ENCODE peak calls at places on chromosomes 11 and 22, in four cellular contexts. D is lower lobe of right lung, K is SK-N-SH, W is colonic mucosa. I is an unnamed sample.

GRCh38 chr11:8988329-8989234 is 15.2 kb downstream of the NRIP3 start:
- DNase-seq in D (no peak), K (no peak), W (no peak), I (no peak)

GRCh38 chr11:72224587-72225410 is at the start of gene INPPL1:
- DNase-seq in D (peak; percentile 73), K (peak; percentile 67), W (peak; percentile 65), I (peak; percentile 65)

GRCh38 chr22:38981005-38981658 is 1.0 kb upstream of the APOBEC3B start:
- DNase-seq in D (no peak), K (no peak), W (peak; percentile 55), I (peak; percentile 82)

GRCh38 chr11:17476317-17477083 is at the start of gene ABCC8:
- DNase-seq in D (no peak), K (peak; percentile 83), W (no peak), I (no peak)

GRCh38 chr11:16610738-16611388 is 127.6 kb upstream of the C11orf58 start:
- DNase-seq in D (peak; percentile 34), K (no peak), W (no peak), I (no peak)

GRCh38 chr11:119681537-119681936 is 47.5 kb downstream of the NECTIN1 start:
- DNase-seq in D (no peak), K (no peak), W (no peak), I (no peak)

GRCh38 chr11:113034591-113034990 is 73.4 kb downstream of the NCAM1 start:
- DNase-seq in D (no peak), K (no peak), W (no peak), I (no peak)

GRCh38 chr22:49975543-49976389 is 15.2 kb downstream of the PIM3 start:
- DNase-seq in D (peak; percentile 45), K (peak; percentile 55), W (peak; percentile 47), I (peak; percentile 10)

GRCh38 chr11:7204778-7205177 is 46.9 kb upstream of the SYT9 start:
- DNase-seq in D (no peak), K (no peak), W (no peak), I (no peak)

GRCh38 chr11:121576531-121576930 is 123.8 kb upstream of the SORL1-AS1 start:
- DNase-seq in D (no peak), K (no peak), W (no peak), I (no peak)

GRCh38 chr11:134666273-134667174 is 254.5 kb upstream of the B3GAT1 start:
- DNase-seq in D (no peak), K (no peak), W (no peak), I (no peak)

GRCh38 chr22:31177420-31178162 is 17.6 kb downstream of the RNF185 start:
- DNase-seq in D (no peak), K (no peak), W (no peak), I (no peak)

GRCh38 chr11:1260023-1260501 is 37.2 kb downstream of the MUC5B start:
- DNase-seq in D (no peak), K (peak; percentile 91), W (peak; percentile 85), I (no peak)

GRCh38 chr11:44811841-44812448 is 85.2 kb downstream of the TSPAN18 start:
- DNase-seq in D (no peak), K (no peak), W (no peak), I (no peak)

GRCh38 chr22:46622081-46622521 is 1.9 kb downstream of the GRAMD4 start:
- DNase-seq in D (peak; percentile 71), K (peak; percentile 89), W (no peak), I (no peak)

GRCh38 chr22:29470159-29470855 is 9.7 kb upstream of the NEFH start:
- DNase-seq in D (peak; percentile 76), K (peak; percentile 70), W (peak; percentile 68), I (peak; percentile 63)

GRCh38 chr11:7974668-7975067 is 9.4 kb upstream of the NLRP10 start:
- DNase-seq in D (no peak), K (no peak), W (no peak), I (no peak)

GRCh38 chr22:33835196-33835788 is 85.0 kb downstream of the LARGE1 start:
- DNase-seq in D (no peak), K (no peak), W (peak; percentile 39), I (no peak)

GRCh38 chr22:27507935-27508504 is 293.5 kb downstream of the MN1 start:
- DNase-seq in D (no peak), K (no peak), W (no peak), I (no peak)

GRCh38 chr11:119839504-119840133 is 110.6 kb upstream of the NECTIN1 start:
- DNase-seq in D (no peak), K (peak; percentile 53), W (no peak), I (no peak)

GRCh38 chr11:122108192-122108799 is 7.7 kb downstream of the BLID start:
- DNase-seq in D (no peak), K (no peak), W (peak; percentile 45), I (peak; percentile 22)

GRCh38 chr11:115080923-115081322 is 402.6 kb downstream of the NXPE2 start:
- DNase-seq in D (no peak), K (no peak), W (no peak), I (no peak)

GRCh38 chr11:5679811-5680210 is 5.1 kb downstream of the TRIM5 start:
- DNase-seq in D (no peak), K (no peak), W (no peak), I (no peak)

GRCh38 chr11:8671651-8672062 is 10.8 kb downstream of the TRIM66 start:
- DNase-seq in D (no peak), K (no peak), W (no peak), I (peak; percentile 76)

DNA sequence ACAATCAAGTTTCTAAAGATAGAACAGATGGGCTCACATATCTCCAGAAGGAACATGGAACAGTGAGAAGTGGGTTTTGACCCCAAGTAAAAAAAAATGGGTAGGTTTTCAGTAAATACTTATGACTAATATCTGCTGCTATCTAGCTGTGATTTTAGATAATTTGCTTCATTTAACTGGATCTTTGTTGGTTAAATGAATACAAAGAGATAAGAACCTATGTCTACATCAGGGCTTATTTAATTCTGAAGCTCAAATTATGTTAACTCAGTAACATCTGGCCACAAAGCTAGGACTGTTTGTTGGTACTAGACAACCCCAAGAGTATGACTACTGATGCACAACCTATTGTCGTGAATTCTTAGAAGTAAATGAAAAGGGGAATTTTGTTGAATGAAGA is 144.4 kb upstream of the SESN3 start:
- DNase-seq in D (no peak), K (no peak), W (no peak), I (no peak)
- H3K9me3 ChIP-seq in D (no peaks in the 10 kb centered on the region), K (no peaks in the 10 kb centered on the region), W (no peaks in the 10 kb centered on the region), I (no peaks in the 10 kb centered on the region)

DNA sequence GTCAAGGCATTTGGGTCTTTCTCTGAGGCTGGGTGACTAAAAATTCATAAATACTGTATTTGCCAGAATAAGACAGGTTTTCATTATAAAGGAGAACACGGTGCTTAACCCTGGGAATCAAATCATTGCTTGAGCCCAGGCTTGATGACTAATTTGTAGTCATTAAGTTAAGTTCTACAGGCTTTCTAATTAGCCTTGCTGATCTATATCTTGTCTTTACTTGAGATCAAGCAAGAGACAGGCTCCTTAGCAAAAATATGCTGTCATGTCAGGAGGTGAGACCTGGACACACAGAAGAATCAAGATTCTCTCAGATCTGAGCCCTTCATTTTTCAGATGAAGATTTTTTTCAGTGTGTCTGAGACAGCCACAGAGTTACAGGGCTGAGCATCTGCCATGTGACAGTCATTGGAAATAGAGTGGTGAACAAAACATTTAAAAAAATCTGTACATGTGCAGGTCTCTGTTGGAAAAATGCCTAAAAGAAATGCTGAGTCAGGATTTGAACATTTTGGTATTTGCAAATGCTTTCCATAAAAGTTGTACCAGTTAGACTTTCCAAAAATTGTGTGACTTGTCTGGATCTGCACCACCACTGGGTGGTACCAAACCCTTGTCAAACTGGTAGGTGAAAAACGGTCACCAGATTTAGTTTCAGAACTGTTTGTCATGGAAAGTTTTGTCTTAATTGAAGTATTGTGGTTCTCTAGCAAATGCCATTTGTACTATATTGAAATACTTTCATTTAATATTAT is 14.7 kb downstream of the ACAT1 start:
- DNase-seq in D (no peak), K (no peak), W (no peak), I (no peak)
- H3K36me3 ChIP-seq in D (peaks cover 80% of the 10 kb centered on the region), K (peaks cover 21% of the 10 kb centered on the region), W (peaks cover 3% of the 10 kb centered on the region), I (no peaks in the 10 kb centered on the region)

GRCh38 chr22:41863472-41863871 is 30.6 kb downstream of the SREBF2 start:
- DNase-seq in D (no peak), K (no peak), W (no peak), I (no peak)

GRCh38 chr22:41857860-41858199 is 24.9 kb downstream of the SREBF2 start:
- DNase-seq in D (no peak), K (no peak), W (no peak), I (no peak)

GRCh38 chr22:41857160-41857859 is 24.4 kb downstream of the SREBF2 start:
- DNase-seq in D (no peak), K (peak; percentile 46), W (peak; percentile 65), I (peak; percentile 31)

GRCh38 chr22:41862160-41862529 is 29.2 kb downstream of the SREBF2 start:
- DNase-seq in D (no peak), K (no peak), W (no peak), I (no peak)

GRCh38 chr22:41862530-41863266 is 29.8 kb downstream of the SREBF2 start:
- DNase-seq in D (no peak), K (no peak), W (no peak), I (no peak)
- H3K27ac ChIP-seq in D (peak overlapping the region; percentile 73), K (no peak overlapping the region), W (peak overlapping the region; percentile 49), I (no peak overlapping the region)

DNA sequence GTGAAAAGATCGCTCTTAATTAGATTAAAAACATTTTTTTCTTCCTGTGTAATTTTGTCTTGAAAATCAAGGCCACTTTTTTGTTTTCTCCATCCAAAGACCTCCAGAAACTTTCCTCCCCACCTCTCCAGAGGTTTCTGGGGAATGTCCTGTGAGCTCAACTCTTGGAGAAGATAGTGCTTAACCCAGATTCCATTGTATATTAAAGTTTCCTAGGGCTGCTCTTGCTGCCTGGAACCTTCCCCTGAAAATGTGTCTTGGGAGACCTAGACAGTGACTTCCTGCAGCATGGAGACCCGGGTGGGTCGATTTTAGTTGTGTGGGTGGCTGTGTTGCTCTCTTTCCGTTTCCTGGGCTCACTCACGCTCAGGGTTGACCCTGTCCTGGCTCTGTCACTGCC is 47.4 kb downstream of the KCNQ1OT1 start:
- DNase-seq in D (no peak), K (peak; percentile 18), W (no peak), I (no peak)
- H3K9me3 ChIP-seq in D (peaks cover 39% of the 10 kb centered on the region), K (peaks cover 19% of the 10 kb centered on the region), W (peaks cover 6% of the 10 kb centered on the region), I (no peaks in the 10 kb centered on the region)

GRCh38 chr22:21626073-21626734 is 3.6 kb downstream of the YDJC start:
- DNase-seq in D (no peak), K (no peak), W (no peak), I (no peak)

GRCh38 chr22:21623402-21623970 is 6.3 kb downstream of the YDJC start:
- DNase-seq in D (no peak), K (no peak), W (no peak), I (no peak)

GRCh38 chr22:21624880-21625791 is 4.7 kb downstream of the YDJC start:
- DNase-seq in D (no peak), K (no peak), W (no peak), I (no peak)

GRCh38 chr22:21622624-21623401 is 7.0 kb downstream of the YDJC start:
- DNase-seq in D (no peak), K (peak; percentile 4), W (no peak), I (no peak)

GRCh38 chr22:21624120-21624879 is 5.5 kb downstream of the YDJC start:
- DNase-seq in D (no peak), K (peak; percentile 57), W (peak; percentile 41), I (peak; percentile 29)
- H3K36me3 ChIP-seq in D (peaks cover 38% of the 10 kb centered on the region), K (peaks cover 36% of the 10 kb centered on the region), W (peaks cover 4% of the 10 kb centered on the region), I (no peaks in the 10 kb centered on the region)